ENCODE peak calls at places on chromosomes 12 and 14, in five cellular contexts. D, Z, K, V and E are unnamed samples. For H3K9me3 and H3K36me3, the result is how much of the 10 kb centered on the place peaks cover.

GRCh38 chr12:124550123-124551089 is 17.0 kb downstream of the NCOR2 start:
- DNase-seq in Z (no peak), K (no peak), V (no peak), D (no peak), E (peak)

GRCh38 chr12:2205961-2206360 is 153.2 kb downstream of the CACNA1C start:
- DNase-seq in K (no peak), D (no peak), Z (no peak), V (no peak), E (no peak)

GRCh38 chr12:46698003-46698402 is 127.8 kb downstream of the SLC38A4 start:
- DNase-seq in D (no peak), K (no peak), Z (no peak), V (no peak), E (no peak)

GRCh38 chr14:20428802-20429201 is 7.2 kb downstream of the KLHL33 start:
- DNase-seq in D (no peak), V (no peak), Z (no peak), K (no peak), E (no peak)

GRCh38 chr14:45253754-45254300 is 825 bp upstream of the MIS18BP1 start:
- DNase-seq in D (peak), V (no peak), K (peak), Z (peak), E (no peak)

GRCh38 chr12:27534060-27534764 is 10.2 kb downstream of the PPFIBP1 start:
- DNase-seq in D (no peak), K (no peak), V (no peak), Z (no peak), E (no peak)

GRCh38 chr12:31728289-31728916 is 418 bp downstream of the AMN1 start:
- DNase-seq in D (no peak), K (peak), V (no peak), Z (peak), E (no peak)

GRCh38 chr12:62123721-62124203 is 136.4 kb upstream of the USP15 start:
- DNase-seq in V (no peak), Z (no peak), D (peak), K (peak), E (peak)

GRCh38 chr12:27865421-27865820 is 85.4 kb upstream of the MANSC4 start:
- DNase-seq in Z (no peak), V (no peak), D (peak), K (no peak), E (no peak)

GRCh38 chr12:98894412-98895085 is 249.5 kb downstream of the APAF1 start:
- DNase-seq in D (no peak), Z (no peak), V (no peak), K (no peak), E (no peak)

GRCh38 chr12:20077618-20078017 is 290.7 kb upstream of the PDE3A start:
- DNase-seq in V (no peak), K (no peak), D (no peak), Z (no peak), E (no peak)

GRCh38 chr12:112116232-112117060 is 7.9 kb upstream of the NAA25 start:
- DNase-seq in D (peak), V (no peak), K (peak), Z (peak), E (peak)

GRCh38 chr14:81655423-81656314 is 122.0 kb upstream of the SEL1L start:
- DNase-seq in Z (no peak), V (no peak), D (no peak), K (peak), E (no peak)

GRCh38 chr14:60648169-60648933 is 926 bp downstream of the SIX1 start:
- DNase-seq in Z (peak), D (peak), K (no peak), V (no peak), E (peak)

GRCh38 chr12:116261525-116262100 is 15.9 kb downstream of the MED13L start:
- DNase-seq in D (no peak), Z (no peak), V (no peak), K (no peak), E (no peak)

GRCh38 chr12:2691001-2691339 is 103.8 kb upstream of the FKBP4 start:
- DNase-seq in Z (peak), D (peak), V (no peak), K (no peak), E (no peak)

GRCh38 chr12:82774666-82775065 is 88.0 kb downstream of the TMTC2 start:
- DNase-seq in D (no peak), Z (no peak), V (no peak), K (no peak), E (no peak)

GRCh38 chr12:13147688-13148531 is 44.4 kb upstream of the GSG1 start:
- DNase-seq in D (no peak), V (no peak), Z (peak), K (no peak), E (no peak)

GRCh38 chr12:12872139-12872933 is 19.0 kb upstream of the GPRC5A start:
- DNase-seq in D (peak), Z (peak), V (no peak), K (no peak), E (peak)

GRCh38 chr12:5309654-5310053 is 122.3 kb upstream of the NTF3 start:
- DNase-seq in Z (peak), V (no peak), D (no peak), K (no peak), E (peak)

GRCh38 chr14:25508845-25509244 is 458.9 kb upstream of the STXBP6 start:
- DNase-seq in V (no peak), K (no peak), D (no peak), Z (no peak), E (no peak)
- H3K9me3 ChIP-seq in V (under half), K (under half), D (under half), Z (under half), E (under half)

GRCh38 chr12:88509347-88509746 is 70.9 kb downstream of the KITLG start:
- DNase-seq in D (peak), V (no peak), K (no peak), Z (no peak), E (no peak)
- H3K4me3 ChIP-seq in D (no peak), V (no peak), K (no peak), Z (no peak), E (no peak)

DNA sequence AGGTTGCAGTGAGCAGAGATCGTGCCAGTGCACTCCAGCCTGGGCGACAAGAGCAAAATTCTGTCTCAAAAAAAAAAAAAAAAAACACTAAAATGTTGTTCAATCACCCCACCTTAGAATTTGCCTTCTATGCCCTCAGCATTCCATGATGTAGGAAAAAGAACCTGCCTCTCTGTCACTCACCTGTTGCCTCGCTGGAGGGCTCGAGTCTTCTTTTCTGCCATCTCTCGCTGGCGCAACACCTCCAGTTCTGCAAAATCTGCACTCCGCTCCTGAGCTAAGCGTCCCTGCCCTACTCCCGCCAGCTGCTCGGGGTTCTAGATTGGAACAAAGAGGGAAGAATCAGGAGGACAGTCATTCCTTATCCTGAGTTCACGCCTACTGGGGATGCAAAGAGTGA is 17.9 kb downstream of the TIMELESS start:
- DNase-seq in K (no peak), D (no peak), Z (no peak), V (no peak), E (no peak)
- H3K36me3 ChIP-seq in K (under half), D (under half), Z (under half), V (under half), E (under half)

GRCh38 chr14:39566795-39567194 is 134.6 kb upstream of the FBXO33 start:
- DNase-seq in V (no peak), D (no peak), Z (no peak), K (no peak), E (no peak)

GRCh38 chr14:39563361-39563760 is 131.1 kb upstream of the FBXO33 start:
- DNase-seq in Z (no peak), D (no peak), K (no peak), V (no peak), E (no peak)

DNA sequence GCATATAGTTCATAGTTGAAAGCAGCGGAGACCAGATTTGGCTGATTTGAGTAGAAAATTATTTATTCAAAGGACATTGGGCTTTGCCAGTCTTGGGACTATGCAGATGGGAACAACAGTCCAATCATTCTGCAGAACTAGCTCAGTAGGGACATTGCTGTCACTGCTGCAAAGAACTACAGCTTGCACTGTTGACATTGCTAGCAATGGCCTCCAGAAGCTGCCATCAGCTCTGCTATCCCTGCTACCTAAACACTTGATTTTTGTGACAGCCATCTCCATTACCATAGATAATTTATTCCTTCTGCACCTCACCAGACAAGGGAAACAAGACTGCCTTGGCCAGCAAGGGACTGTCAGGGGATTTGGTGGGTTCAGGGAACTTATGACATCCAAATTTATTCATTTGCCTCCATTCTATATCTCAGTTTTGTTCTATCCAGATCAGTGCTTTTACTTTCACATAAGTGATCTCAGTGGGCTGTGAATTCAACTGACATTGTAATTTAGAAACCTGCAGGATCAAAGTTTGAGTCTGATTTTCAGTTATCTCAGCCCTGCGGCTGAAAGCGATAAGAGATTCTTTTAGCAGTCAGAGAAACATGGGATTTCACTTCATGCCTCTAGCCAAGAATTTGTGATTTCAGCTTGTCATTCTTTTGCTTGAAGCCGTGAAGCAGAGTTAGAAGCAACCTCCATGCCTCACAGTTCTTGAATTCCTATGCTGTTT is 136.7 kb upstream of the FBXO33 start:
- DNase-seq in Z (no peak), D (no peak), V (no peak), K (no peak), E (no peak)
- H3K9me3 ChIP-seq in Z (under half), D (under half), V (under half), K (under half), E (under half)

GRCh38 chr14:65229431-65230286 is 127.3 kb upstream of the MAX start:
- DNase-seq in Z (peak), V (no peak), D (no peak), K (peak), E (no peak)
- H3K4me3 ChIP-seq in Z (peak), V (peak), D (no peak), K (no peak), E (no peak)

DNA sequence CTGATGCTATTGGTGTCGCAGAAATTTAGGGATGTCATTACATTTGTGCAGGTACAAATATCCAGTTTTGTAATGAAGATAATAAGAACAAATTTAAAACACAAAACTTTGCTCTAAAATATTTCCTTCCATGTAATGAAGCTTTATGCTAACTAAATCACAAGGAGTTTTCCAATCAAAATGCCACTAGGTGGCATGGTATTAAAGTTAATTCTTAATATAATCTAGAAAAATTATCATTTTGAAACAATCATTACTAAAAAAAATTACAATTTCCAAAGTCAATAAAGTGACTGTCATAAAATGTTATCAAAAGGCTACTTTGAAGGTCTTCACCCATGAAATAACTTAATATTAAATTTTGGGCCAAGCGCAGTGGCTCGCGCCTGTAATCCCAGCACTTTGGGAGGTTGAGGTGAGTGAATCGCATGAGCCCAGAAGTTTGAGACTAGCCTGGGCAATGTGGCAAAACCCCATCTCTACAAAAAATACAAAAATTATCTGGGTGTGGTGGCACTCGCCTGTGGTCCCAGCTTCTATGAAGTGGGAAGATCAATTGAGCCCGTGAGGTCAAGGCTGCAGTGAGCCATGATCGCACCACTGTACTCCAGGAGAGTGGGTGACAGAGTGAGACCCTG is 77.4 kb downstream of the KIF21A start:
- DNase-seq in D (no peak), V (no peak), Z (no peak), K (no peak), E (no peak)
- H3K36me3 ChIP-seq in D (under half), V (under half), Z (under half), K (under half), E (under half)